ENCODE peak calls at places on chromosomes 11 and 22, in seven cellular contexts. W, C, T, X, A, J and V are unnamed samples.

GRCh38 chr11:65298655-65299179 is 15.9 kb upstream of the CDC42EP2 start:
- DNase-seq in W (peak), C (peak), T (no peak), X (peak), A (peak), J (no peak), V (peak)

GRCh38 chr11:116454020-116454645 is 318.7 kb downstream of the BUD13 start:
- DNase-seq in W (peak), C (no peak), T (peak), X (peak), A (peak), J (no peak), V (peak)

GRCh38 chr11:13338437-13339069 is 61.0 kb downstream of the BMAL1 start:
- DNase-seq in W (no peak), C (no peak), T (peak), X (peak), A (peak), J (no peak), V (no peak)

GRCh38 chr11:126293726-126294125 is 10.1 kb upstream of the DCPS start:
- DNase-seq in W (no peak), C (no peak), T (no peak), X (no peak), A (no peak), J (no peak), V (no peak)

GRCh38 chr22:28008056-28008455 is 89.0 kb upstream of the PITPNB start:
- DNase-seq in W (no peak), C (no peak), T (no peak), X (no peak), A (no peak), J (no peak), V (no peak)

GRCh38 chr22:19872779-19873137 is 18.1 kb upstream of the GNB1L start:
- DNase-seq in W (peak), C (peak), T (no peak), X (peak), A (no peak), J (no peak), V (peak)

GRCh38 chr11:43574949-43575915 is 105.3 kb upstream of the HSD17B12 start:
- DNase-seq in W (peak), C (no peak), T (no peak), X (peak), A (peak), J (no peak), V (no peak)

GRCh38 chr11:70569996-70570692 is 171.8 kb downstream of the CTTN start:
- DNase-seq in W (no peak), C (peak), T (no peak), X (no peak), A (no peak), J (no peak), V (no peak)

GRCh38 chr22:27972732-27973698 is 54.0 kb upstream of the PITPNB start:
- DNase-seq in W (peak), C (no peak), T (peak), X (no peak), A (peak), J (no peak), V (no peak)

GRCh38 chr11:504053-504993 is 2.7 kb downstream of the RNH1 start:
- DNase-seq in W (no peak), C (no peak), T (no peak), X (no peak), A (peak), J (no peak), V (peak)

GRCh38 chr11:47234669-47235075 is 13.9 kb downstream of the ACP2 start:
- DNase-seq in W (peak), C (peak), T (peak), X (peak), A (peak), J (no peak), V (no peak)

GRCh38 chr11:47233051-47233450 is 15.6 kb downstream of the ACP2 start:
- DNase-seq in W (peak), C (no peak), T (no peak), X (no peak), A (no peak), J (no peak), V (no peak)

GRCh38 chr11:47235163-47235562 is 13.5 kb downstream of the ACP2 start:
- DNase-seq in W (no peak), C (no peak), T (no peak), X (no peak), A (no peak), J (no peak), V (no peak)

GRCh38 chr11:47236482-47236881 is 12.1 kb downstream of the ACP2 start:
- DNase-seq in W (no peak), C (no peak), T (peak), X (no peak), A (peak), J (no peak), V (no peak)

GRCh38 chr11:47233989-47234668 is 14.5 kb downstream of the ACP2 start:
- DNase-seq in W (peak), C (peak), T (peak), X (peak), A (peak), J (no peak), V (no peak)
- H3K4me3 ChIP-seq in W (no peak), C (no peak), T (peak), X (peak), A (no peak), J (no peak), V (no peak)

GRCh38 chr22:25282346-25282670 is 62.9 kb downstream of the CRYBB2 start:
- DNase-seq in W (no peak), C (no peak), T (no peak), X (no peak), A (no peak), J (peak), V (no peak)
- H3K4me3 ChIP-seq in W (no peak), C (no peak), T (no peak), X (no peak), A (peak), J (peak), V (no peak)

DNA sequence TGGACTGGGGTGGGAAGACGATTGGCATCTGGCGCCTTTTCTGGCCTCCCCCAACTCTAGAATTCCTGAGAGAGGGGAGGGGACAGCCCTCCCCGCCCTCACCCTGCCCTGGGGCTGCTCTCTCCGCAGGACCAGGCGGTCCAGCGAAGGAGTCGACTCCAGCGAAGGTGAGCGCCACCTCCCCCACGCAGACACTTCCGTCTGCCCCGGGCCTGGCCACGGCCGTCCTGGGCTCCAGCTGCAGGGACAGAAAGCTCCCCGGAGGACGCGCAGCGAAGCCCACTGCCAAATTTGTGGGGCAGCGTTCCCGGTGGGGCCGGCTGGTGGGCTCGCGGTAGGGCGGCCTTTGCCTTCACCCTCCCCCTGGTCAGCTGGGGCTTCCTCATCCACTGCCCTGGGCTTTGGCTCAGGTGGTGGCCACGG is 670 bp downstream of the SSH3 start:
- DNase-seq in W (peak), C (peak), T (peak), X (peak), A (peak), J (no peak), V (peak)
- H3K4me3 ChIP-seq in W (peak), C (peak), T (peak), X (peak), A (peak), J (no peak), V (peak)

GRCh38 chr22:39080052-39080762 is 3.1 kb downstream of the APOBEC3G start:
- DNase-seq in W (no peak), C (peak), T (no peak), X (no peak), A (no peak), J (no peak), V (no peak)
- H3K4me3 ChIP-seq in W (no peak), C (no peak), T (no peak), X (no peak), A (no peak), J (no peak), V (no peak)

GRCh38 chr11:77065878-77066228 is 918 bp upstream of the CAPN5 start:
- DNase-seq in W (peak), C (peak), T (no peak), X (peak), A (peak), J (peak), V (peak)
- H3K4me3 ChIP-seq in W (no peak), C (peak), T (peak), X (peak), A (peak), J (peak), V (peak)

GRCh38 chr22:37211075-37211852 is 1.0 kb downstream of the SSTR3 start:
- DNase-seq in W (no peak), C (peak), T (no peak), X (no peak), A (peak), J (no peak), V (peak)

GRCh38 chr22:37213218-37213855 is 1.1 kb upstream of the SSTR3 start:
- DNase-seq in W (no peak), C (peak), T (no peak), X (no peak), A (no peak), J (no peak), V (no peak)

GRCh38 chr22:37212174-37212906 is at the start of gene SSTR3:
- DNase-seq in W (peak), C (peak), T (no peak), X (peak), A (peak), J (peak), V (no peak)

GRCh38 chr22:37210041-37210803 is 2.1 kb downstream of the SSTR3 start:
- DNase-seq in W (no peak), C (peak), T (no peak), X (no peak), A (no peak), J (no peak), V (peak)

GRCh38 chr22:37211853-37212173 is 464 bp downstream of the SSTR3 start:
- DNase-seq in W (no peak), C (no peak), T (no peak), X (no peak), A (no peak), J (no peak), V (no peak)
- H3K4me3 ChIP-seq in W (no peak), C (no peak), T (no peak), X (no peak), A (no peak), J (no peak), V (peak)

GRCh38 chr11:79440451-79441158 is at the start of gene TENM4:
- DNase-seq in W (peak), C (peak), T (peak), X (peak), A (peak), J (peak), V (peak)
- H3K4me3 ChIP-seq in W (peak), C (peak), T (peak), X (peak), A (peak), J (peak), V (peak)

DNA sequence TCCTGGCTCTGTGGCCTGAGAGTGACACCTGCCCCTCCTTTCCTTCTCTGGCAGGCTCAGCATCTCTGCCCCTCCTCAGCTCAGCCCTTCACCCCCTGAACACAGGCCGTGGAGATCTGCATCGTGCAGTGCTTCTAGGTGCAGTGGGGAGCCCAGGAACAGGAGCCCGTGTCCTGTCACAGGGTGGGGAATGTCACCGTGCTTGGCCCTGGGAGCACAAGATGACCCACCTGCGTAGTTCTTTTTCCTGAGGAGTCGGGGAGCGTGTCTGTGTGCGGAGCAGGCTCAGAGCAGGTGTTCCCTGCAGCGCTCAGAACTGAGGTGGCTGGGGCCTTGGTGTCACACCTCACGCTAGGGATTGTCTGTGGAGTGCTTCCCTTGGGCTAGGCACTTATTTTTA is 10.6 kb downstream of the TBC1D22A start:
- DNase-seq in W (no peak), C (no peak), T (no peak), X (no peak), A (no peak), J (no peak), V (no peak)
- H3K4me3 ChIP-seq in W (no peak), C (no peak), T (no peak), X (no peak), A (no peak), J (no peak), V (no peak)

GRCh38 chr11:123065634-123066033 is 3.7 kb upstream of the HSPA8 start:
- DNase-seq in W (no peak), C (no peak), T (peak), X (no peak), A (peak), J (no peak), V (no peak)

GRCh38 chr11:123072279-123072678 is 10.3 kb upstream of the HSPA8 start:
- DNase-seq in W (peak), C (no peak), T (peak), X (peak), A (no peak), J (no peak), V (no peak)

GRCh38 chr11:123073343-123074057 is 11.6 kb upstream of the HSPA8 start:
- DNase-seq in W (no peak), C (no peak), T (no peak), X (peak), A (no peak), J (no peak), V (no peak)

GRCh38 chr11:123072762-123073161 is 10.8 kb upstream of the HSPA8 start:
- DNase-seq in W (no peak), C (no peak), T (no peak), X (no peak), A (no peak), J (no peak), V (no peak)

GRCh38 chr11:123069878-123070821 is 8.2 kb upstream of the HSPA8 start:
- DNase-seq in W (no peak), C (no peak), T (no peak), X (no peak), A (no peak), J (no peak), V (no peak)
- H3K4me3 ChIP-seq in W (no peak), C (peak), T (no peak), X (peak), A (no peak), J (no peak), V (no peak)

DNA sequence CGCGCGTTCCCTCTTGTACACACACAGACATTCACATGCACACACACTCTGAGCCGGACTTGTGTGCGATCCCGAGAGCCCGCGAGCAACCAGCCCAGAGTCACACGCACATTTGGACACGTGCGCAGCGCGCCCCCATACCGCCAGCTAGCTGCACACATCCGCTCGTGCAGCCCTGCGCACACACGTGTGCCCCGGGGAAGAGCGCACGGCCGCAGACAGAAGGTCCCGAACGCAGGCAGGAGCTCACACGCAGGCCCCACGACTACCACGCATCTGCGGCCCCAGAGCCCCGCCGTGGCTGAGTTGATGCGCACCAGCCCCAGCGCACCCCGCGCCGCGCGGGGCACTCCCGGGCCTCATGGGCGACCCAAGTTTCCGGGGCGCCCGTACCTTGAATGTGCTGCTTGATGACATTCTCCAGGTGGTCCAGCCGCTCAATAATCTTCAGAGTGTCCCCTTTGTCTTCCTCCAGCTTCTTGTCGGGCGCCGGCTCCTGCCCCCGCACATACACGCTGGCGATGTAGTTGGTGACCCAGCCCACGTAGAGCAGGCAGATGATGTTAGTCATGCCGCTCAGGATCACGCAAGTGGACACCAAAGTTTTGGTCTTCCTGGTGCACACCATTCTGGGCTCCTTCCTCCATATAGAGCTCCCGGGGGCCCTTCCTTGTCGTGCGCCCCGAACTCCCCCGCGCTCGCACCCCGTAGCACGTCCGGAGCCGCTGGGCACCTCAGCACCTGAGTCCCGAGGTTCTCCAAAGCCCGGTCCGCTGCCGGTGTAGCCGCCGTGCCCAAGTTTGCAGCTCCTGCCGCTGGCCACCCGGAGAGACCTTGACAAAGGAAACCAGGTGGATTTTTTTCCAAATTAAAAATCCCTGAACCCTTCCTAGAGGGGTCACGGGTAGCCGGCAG is 582 bp downstream of the GALNT18 start:
- DNase-seq in W (peak), C (peak), T (peak), X (peak), A (no peak), J (peak), V (peak)
- H3K4me3 ChIP-seq in W (peak), C (peak), T (peak), X (peak), A (peak), J (peak), V (peak)